ENCODE peak calls at places on chromosomes 12 and 14, in six cellular contexts. M, F, E, J, A and X are unnamed samples.

GRCh38 chr12:80938397-80938796 is 663 bp upstream of the LIN7A start:
- DNase-seq in E (peak; percentile 64), J (no peak), M (no peak), A (no peak), F (no peak), X (no peak)

GRCh38 chr12:10027311-10028099 is 3.0 kb upstream of the CLEC9A start:
- DNase-seq in J (no peak), F (no peak), A (no peak), M (no peak), E (no peak), X (no peak)

GRCh38 chr12:39764944-39765560 is 145.4 kb upstream of the ABCD2 start:
- DNase-seq in J (no peak), M (peak; percentile 12), A (peak; percentile 24), E (peak; percentile 12), F (peak; percentile 28), X (peak; percentile 68)

GRCh38 chr12:38587594-38587993 is 271.0 kb downstream of the ALG10B start:
- DNase-seq in A (no peak), F (no peak), J (no peak), M (no peak), E (no peak), X (no peak)

GRCh38 chr12:132199101-132199500 is 54.8 kb downstream of the NOC4L start:
- DNase-seq in M (no peak), J (no peak), A (no peak), F (no peak), E (no peak), X (no peak)

GRCh38 chr14:63383776-63384367 is 65.1 kb upstream of the GPHB5 start:
- DNase-seq in J (peak; percentile 17), E (no peak), F (no peak), A (no peak), M (no peak), X (no peak)

GRCh38 chr14:99035712-99036593 is 236.0 kb downstream of the BCL11B start:
- DNase-seq in F (peak; percentile 89), A (no peak), M (no peak), J (no peak), E (peak; percentile 10), X (peak; percentile 82)

GRCh38 chr12:713281-713875 is 39.0 kb upstream of the WNK1 start:
- DNase-seq in J (no peak), F (no peak), M (no peak), A (no peak), E (no peak), X (peak; percentile 30)

GRCh38 chr12:120905856-120906384 is 1.8 kb upstream of the SPPL3 start:
- DNase-seq in A (no peak), J (no peak), M (no peak), F (no peak), E (no peak), X (no peak)

GRCh38 chr12:132356686-132357622 is 27.6 kb upstream of the GALNT9 start:
- DNase-seq in A (peak; percentile 27), M (no peak), E (no peak), F (peak; percentile 67), J (no peak), X (no peak)

GRCh38 chr12:122051231-122051876 is 27.2 kb upstream of the MLXIP start:
- DNase-seq in A (no peak), M (no peak), J (no peak), F (no peak), E (peak; percentile 25), X (no peak)

GRCh38 chr12:131604146-131604844 is 106.6 kb upstream of the SFSWAP start:
- DNase-seq in A (no peak), F (no peak), M (no peak), J (no peak), E (no peak), X (no peak)

GRCh38 chr14:31170411-31170810 is 37.2 kb downstream of the HECTD1 start:
- DNase-seq in F (no peak), M (no peak), A (no peak), E (no peak), J (no peak), X (no peak)

GRCh38 chr12:77064891-77065360 is 443 bp downstream of the E2F7 start:
- DNase-seq in M (no peak), A (no peak), J (no peak), F (peak; percentile 58), E (no peak), X (peak; percentile 60)

GRCh38 chr12:990308-990648 is 745 bp upstream of the ERC1 start:
- DNase-seq in F (peak; percentile 38), E (peak; percentile 33), A (no peak), J (no peak), M (no peak), X (peak; percentile 59)

GRCh38 chr12:123030686-123031085 is 50.2 kb downstream of the ARL6IP4 start:
- DNase-seq in F (no peak), J (no peak), M (no peak), A (no peak), E (no peak), X (no peak)

GRCh38 chr14:52363001-52363704 is 49.0 kb downstream of the PTGER2 start:
- DNase-seq in F (no peak), M (no peak), E (no peak), J (no peak), A (no peak), X (no peak)

GRCh38 chr14:101711041-101711861 is 50.3 kb upstream of the PPP2R5C start:
- DNase-seq in J (no peak), M (no peak), E (no peak), A (no peak), F (no peak), X (no peak)

GRCh38 chr14:100777366-100778077 is 48.4 kb upstream of the MEG3 start:
- DNase-seq in A (no peak), E (no peak), M (no peak), F (no peak), J (no peak), X (no peak)

GRCh38 chr12:6722863-6723262 is 983 bp upstream of the COPS7A start:
- DNase-seq in M (no peak), A (peak; percentile 37), F (no peak), J (no peak), E (no peak), X (no peak)

GRCh38 chr14:55519473-55520080 is 60.4 kb upstream of the KTN1 start:
- DNase-seq in A (no peak), E (no peak), J (no peak), F (no peak), M (no peak), X (peak; percentile 14)

GRCh38 chr14:40010961-40011360 is 578.7 kb upstream of the FBXO33 start:
- DNase-seq in M (no peak), A (no peak), F (no peak), J (no peak), E (no peak), X (no peak)

GRCh38 chr14:101276309-101277091 is 284.8 kb upstream of the DIO3 start:
- DNase-seq in A (no peak), E (no peak), M (no peak), F (no peak), J (no peak), X (peak; percentile 24)

GRCh38 chr12:53991077-53991460 is 6.1 kb downstream of the HOXC10 start:
- DNase-seq in E (no peak), F (no peak), A (no peak), M (no peak), J (no peak), X (no peak)

GRCh38 chr14:89617142-89617460 is 200.1 kb upstream of the FOXN3 start:
- DNase-seq in J (no peak), F (no peak), A (no peak), E (no peak), M (no peak), X (no peak)

GRCh38 chr12:31524791-31525495 is 66.0 kb downstream of the DENND5B start:
- DNase-seq in J (peak; percentile 67), E (no peak), F (no peak), M (peak; percentile 93), A (no peak), X (no peak)

GRCh38 chr12:94178054-94178453 is 29.7 kb downstream of the PLXNC1 start:
- DNase-seq in M (no peak), F (no peak), A (no peak), J (no peak), E (no peak), X (no peak)
- H3K4me1 ChIP-seq in M (no peaks in the 10 kb centered on the region), F (peaks cover 17% of the 10 kb centered on the region), A (peaks cover 3% of the 10 kb centered on the region), J (peaks cover 36% of the 10 kb centered on the region), E (peaks cover 59% of the 10 kb centered on the region), X (no peaks in the 10 kb centered on the region)

GRCh38 chr12:69417231-69417630 is 53.0 kb upstream of the FRS2 start:
- DNase-seq in E (no peak), J (no peak), A (no peak), F (no peak), M (no peak), X (no peak)

GRCh38 chr12:69417741-69418167 is 52.4 kb upstream of the FRS2 start:
- DNase-seq in A (no peak), J (no peak), M (no peak), F (no peak), E (peak; percentile 81), X (no peak)

GRCh38 chr12:69419701-69420100 is 50.5 kb upstream of the FRS2 start:
- DNase-seq in F (no peak), E (no peak), M (no peak), A (no peak), J (no peak), X (no peak)

GRCh38 chr12:69412655-69413054 is 53.1 kb downstream of the YEATS4 start:
- DNase-seq in M (no peak), F (no peak), E (no peak), A (no peak), J (no peak), X (no peak)

GRCh38 chr12:69415471-69416275 is 54.5 kb upstream of the FRS2 start:
- DNase-seq in A (no peak), J (no peak), E (peak; percentile 68), M (no peak), F (peak; percentile 40), X (peak; percentile 87)
- TF ChIP-seq REST in A (no peak), J (no peak), E (no peak), M (no peak), F (no peak), X (no peak)

GRCh38 chr12:58914457-58914856 is 5.8 kb downstream of the LRIG3 start:
- DNase-seq in M (no peak), J (no peak), A (no peak), E (no peak), F (no peak), X (no peak)
- H3K4me1 ChIP-seq in M (peaks cover 21% of the 10 kb centered on the region), J (no peaks in the 10 kb centered on the region), A (no peaks in the 10 kb centered on the region), E (peaks cover 63% of the 10 kb centered on the region), F (peaks cover 36% of the 10 kb centered on the region), X (peaks cover 39% of the 10 kb centered on the region)

DNA sequence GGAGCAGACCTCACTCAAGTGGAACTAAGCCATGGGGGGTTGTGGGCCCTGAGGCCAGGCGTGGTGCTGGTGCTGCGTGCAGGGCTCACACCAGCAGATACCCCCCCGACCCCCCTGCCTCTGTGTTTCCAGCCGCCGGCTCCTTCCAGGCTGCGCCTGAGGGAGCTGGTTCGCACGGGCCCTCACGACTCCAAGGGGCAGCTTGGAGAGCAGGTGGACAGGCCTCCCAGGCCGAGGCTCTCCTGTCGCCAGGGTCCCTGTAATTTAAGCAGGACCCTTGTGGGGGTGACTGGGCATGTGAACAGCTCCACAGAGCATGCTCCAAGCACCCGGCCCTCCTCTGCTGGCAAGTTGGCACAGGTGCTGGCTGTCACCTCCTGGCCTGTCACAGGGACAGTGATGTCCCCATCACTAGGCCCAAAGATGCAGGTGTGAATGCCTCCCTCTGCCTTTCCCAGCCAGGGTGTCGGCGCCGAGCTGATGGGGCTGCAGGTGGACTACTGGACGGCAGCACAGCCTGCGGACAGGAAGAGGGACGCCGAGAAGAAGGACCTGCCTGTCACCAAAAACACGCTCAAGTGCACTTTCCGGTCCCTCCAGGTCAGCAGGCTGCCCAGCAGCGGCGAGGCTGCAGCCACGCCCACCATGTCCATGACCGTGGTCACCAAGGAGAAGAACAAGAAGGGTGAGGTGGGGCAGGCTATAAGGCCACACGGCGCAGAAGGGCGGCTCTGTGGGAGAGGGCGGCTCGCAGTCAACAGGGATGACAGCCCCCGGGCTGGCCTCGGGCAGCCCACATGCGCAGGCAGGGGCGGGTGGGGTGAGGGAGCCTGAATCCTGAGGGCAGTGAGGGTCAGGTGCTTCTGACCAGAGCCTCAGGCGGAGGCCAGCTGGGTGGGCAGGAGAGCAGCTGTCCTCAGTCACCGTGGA is 5.9 kb upstream of the TEX22 start:
- DNase-seq in E (no peak), A (no peak), F (no peak), J (no peak), M (no peak), X (no peak)
- TF ChIP-seq REST in E (no peak), A (no peak), F (no peak), J (no peak), M (no peak), X (no peak)